ENCODE peak calls at places on chromosomes 11 and 22, in nine cellular contexts. M, U, H, D, R, K, N, T and L are unnamed samples.

GRCh38 chr11:13140028-13140870 is 131.1 kb downstream of the RASSF10 start:
- DNase-seq in T (peak), H (no peak), U (peak), M (peak), R (no peak), D (no peak), N (peak), K (peak), L (no peak)

GRCh38 chr22:35995345-35995744 is 33.3 kb downstream of the RBFOX2 start:
- DNase-seq in H (no peak), N (no peak), R (no peak), T (no peak), D (no peak), K (no peak), U (no peak), M (no peak), L (no peak)

GRCh38 chr11:126331286-126331685 is 24.2 kb upstream of the ST3GAL4 start:
- DNase-seq in H (no peak), R (no peak), N (no peak), D (no peak), K (no peak), T (no peak), M (no peak), U (no peak), L (no peak)

GRCh38 chr11:58775066-58775708 is 43.4 kb upstream of the GLYAT start:
- DNase-seq in H (no peak), M (no peak), K (no peak), N (no peak), T (no peak), R (no peak), U (no peak), D (no peak), L (no peak)

GRCh38 chr11:1825785-1826451 is 8.9 kb upstream of the SYT8 start:
- DNase-seq in N (no peak), R (no peak), T (no peak), M (no peak), U (no peak), K (no peak), H (no peak), D (no peak), L (no peak)

GRCh38 chr22:30813936-30814335 is 119.3 kb downstream of the OSBP2 start:
- DNase-seq in U (no peak), H (no peak), T (no peak), M (no peak), N (no peak), K (no peak), R (no peak), D (no peak), L (no peak)

GRCh38 chr11:17498058-17498457 is 21.4 kb upstream of the ABCC8 start:
- DNase-seq in U (no peak), D (no peak), K (no peak), H (no peak), R (peak), N (no peak), M (no peak), T (no peak), L (no peak)

GRCh38 chr11:12938590-12939247 is 70.4 kb upstream of the RASSF10 start:
- DNase-seq in U (no peak), M (no peak), K (no peak), R (no peak), H (no peak), D (no peak), N (no peak), T (no peak), L (no peak)

GRCh38 chr11:119249671-119250010 is 43.5 kb downstream of the CBL start:
- DNase-seq in T (no peak), R (no peak), K (no peak), M (no peak), D (no peak), N (no peak), H (no peak), U (peak), L (no peak)

GRCh38 chr22:48717076-48717810 is 1110.4 kb downstream of the BRD1 start:
- DNase-seq in K (no peak), U (no peak), M (no peak), T (no peak), H (peak), N (no peak), D (no peak), R (no peak), L (no peak)

GRCh38 chr22:47125603-47126002 is 363.2 kb downstream of the TBC1D22A start:
- DNase-seq in R (peak), D (no peak), N (no peak), U (no peak), M (peak), K (no peak), T (no peak), H (no peak), L (no peak)

GRCh38 chr11:99343117-99343516 is 322.4 kb downstream of the CNTN5 start:
- DNase-seq in M (no peak), H (no peak), R (no peak), T (no peak), U (no peak), N (no peak), K (no peak), D (no peak), L (no peak)

GRCh38 chr11:13068211-13068610 is 59.1 kb downstream of the RASSF10 start:
- DNase-seq in K (no peak), M (no peak), D (no peak), H (no peak), R (no peak), U (no peak), T (no peak), N (no peak), L (no peak)

DNA sequence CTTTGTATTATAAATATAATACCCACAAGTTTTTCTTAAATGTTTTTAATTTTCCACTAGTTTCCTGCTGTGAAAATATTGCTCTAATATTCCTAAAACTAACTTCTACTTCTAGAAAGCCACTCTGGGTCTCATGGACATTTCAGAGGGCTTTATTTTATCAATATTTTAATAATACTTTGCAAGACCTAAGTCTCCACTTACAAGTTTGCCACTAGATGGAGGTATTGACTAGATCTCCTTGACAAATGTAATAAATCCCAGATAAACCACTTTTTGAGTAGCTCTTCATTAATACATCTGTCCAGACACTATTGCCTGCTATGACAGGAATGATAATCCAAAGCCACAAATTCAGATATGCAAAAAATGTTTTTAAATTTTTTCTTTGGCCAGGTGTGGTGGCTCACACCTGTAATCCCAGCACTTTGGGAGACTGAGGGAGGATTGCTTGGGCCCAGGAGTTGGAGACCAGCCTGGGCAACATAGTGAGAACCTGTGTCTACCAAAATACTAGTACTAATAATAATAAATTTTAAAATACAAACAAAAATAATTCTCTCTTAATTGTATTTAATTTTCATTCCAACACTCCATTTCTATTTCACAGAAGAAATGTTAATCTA is 3.5 kb upstream of the ACAT1 start:
- DNase-seq in H (no peak), D (no peak), K (peak), U (peak), M (peak), R (peak), T (no peak), N (peak), L (no peak)
- TF ChIP-seq CTCF in H (no peak), D (peak), K (peak), U (peak), M (peak), R (peak), T (peak), N (peak), L (peak)

DNA sequence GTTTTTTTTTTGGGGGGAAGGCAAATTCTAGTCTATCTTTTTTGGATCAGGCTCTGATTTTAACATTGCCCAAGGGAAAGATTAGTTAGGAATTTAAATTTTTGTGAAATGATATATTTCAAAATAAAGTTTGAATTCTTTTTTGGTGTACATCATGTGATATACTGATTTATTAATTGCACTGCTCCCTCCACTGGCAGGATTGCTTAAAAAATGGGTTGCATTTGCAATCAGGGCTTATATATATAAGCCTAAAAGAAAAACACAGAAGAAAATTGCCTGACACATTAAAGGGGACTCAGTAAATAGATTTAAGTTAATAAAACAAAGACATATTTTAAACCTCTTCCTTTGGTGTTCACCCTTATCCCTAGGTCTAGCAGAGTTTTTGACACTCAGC is 1.2 kb downstream of the DYNC2H1 start:
- DNase-seq in K (no peak), M (peak), N (no peak), T (no peak), U (peak), D (no peak), R (no peak), H (no peak), L (no peak)
- TF ChIP-seq CTCF in K (peak), M (peak), N (peak), T (peak), U (peak), D (no peak), R (peak), H (no peak), L (no peak)

GRCh38 chr22:39528681-39529486 is 3.7 kb downstream of the RPS19BP1 start:
- DNase-seq in H (peak), R (peak), N (peak), M (peak), D (peak), U (peak), T (peak), K (peak), L (peak)

GRCh38 chr22:39529487-39529851 is 3.1 kb downstream of the RPS19BP1 start:
- DNase-seq in R (no peak), N (no peak), D (no peak), K (no peak), H (no peak), T (no peak), U (no peak), M (no peak), L (no peak)

GRCh38 chr22:39532215-39533071 is at the start of gene RPS19BP1:
- DNase-seq in T (peak), R (peak), H (peak), N (peak), U (peak), M (peak), K (peak), D (peak), L (peak)

GRCh38 chr22:39530136-39530535 is 2.4 kb downstream of the RPS19BP1 start:
- DNase-seq in M (no peak), T (no peak), K (no peak), D (no peak), H (no peak), U (no peak), N (no peak), R (no peak), L (no peak)

GRCh38 chr22:39530692-39531331 is 1.7 kb downstream of the RPS19BP1 start:
- DNase-seq in K (peak), U (no peak), H (no peak), M (no peak), D (peak), N (peak), R (no peak), T (no peak), L (no peak)
- TF ChIP-seq CTCF in K (peak), U (peak), H (peak), M (no peak), D (peak), N (peak), R (peak), T (peak), L (peak)

GRCh38 chr11:3959918-3960295 is 104.4 kb downstream of the STIM1 start:
- DNase-seq in N (no peak), K (peak), D (no peak), R (no peak), T (no peak), U (no peak), H (no peak), M (no peak), L (no peak)

GRCh38 chr11:3957437-3957836 is 102.0 kb downstream of the STIM1 start:
- DNase-seq in N (no peak), M (no peak), T (no peak), H (no peak), D (no peak), K (no peak), R (no peak), U (no peak), L (no peak)

GRCh38 chr11:3958301-3958700 is 102.8 kb downstream of the STIM1 start:
- DNase-seq in R (no peak), U (no peak), D (no peak), M (no peak), N (no peak), K (no peak), H (no peak), T (no peak), L (no peak)

GRCh38 chr11:3956748-3957147 is 101.3 kb downstream of the STIM1 start:
- DNase-seq in M (no peak), U (no peak), K (no peak), R (no peak), D (no peak), T (no peak), H (no peak), N (no peak), L (no peak)

GRCh38 chr11:3959015-3959917 is 103.8 kb downstream of the STIM1 start:
- DNase-seq in T (no peak), N (no peak), H (no peak), U (peak), R (no peak), M (peak), D (no peak), K (no peak), L (peak)
- TF ChIP-seq CTCF in T (peak), N (peak), H (peak), U (peak), R (peak), M (peak), D (peak), K (peak), L (peak)

GRCh38 chr22:49724030-49724892 is 103.4 kb downstream of the BRD1 start:
- DNase-seq in K (no peak), N (no peak), R (no peak), U (no peak), H (no peak), D (no peak), T (no peak), M (no peak), L (peak)

GRCh38 chr22:49725516-49725915 is 102.2 kb downstream of the BRD1 start:
- DNase-seq in U (no peak), R (no peak), H (no peak), T (no peak), M (no peak), D (no peak), N (no peak), K (no peak), L (no peak)

GRCh38 chr22:49726022-49726681 is 101.5 kb downstream of the BRD1 start:
- DNase-seq in U (no peak), T (no peak), K (no peak), N (no peak), M (no peak), H (no peak), R (no peak), D (no peak), L (no peak)

GRCh38 chr22:49723478-49724029 is 104.1 kb downstream of the BRD1 start:
- DNase-seq in T (no peak), M (no peak), U (no peak), R (no peak), N (no peak), H (no peak), D (no peak), K (no peak), L (no peak)

GRCh38 chr22:49724893-49725489 is 102.7 kb downstream of the BRD1 start:
- DNase-seq in M (peak), T (peak), D (peak), U (peak), R (peak), H (peak), N (peak), K (no peak), L (peak)
- TF ChIP-seq CTCF in M (peak), T (peak), D (peak), U (peak), R (peak), H (peak), N (peak), K (peak), L (peak)

GRCh38 chr11:57641426-57641825 is 8.3 kb downstream of the YPEL4 start:
- DNase-seq in R (no peak), T (no peak), M (peak), K (no peak), U (peak), N (peak), H (no peak), D (no peak), L (no peak)

GRCh38 chr11:57638811-57639320 is 10.8 kb downstream of the YPEL4 start:
- DNase-seq in H (no peak), K (no peak), U (no peak), D (no peak), R (no peak), T (no peak), N (peak), M (no peak), L (no peak)

GRCh38 chr11:57640068-57640800 is 9.5 kb downstream of the YPEL4 start:
- DNase-seq in N (no peak), R (no peak), U (no peak), D (no peak), T (no peak), M (no peak), K (no peak), H (no peak), L (no peak)

GRCh38 chr11:57639321-57640067 is 10.2 kb downstream of the YPEL4 start:
- DNase-seq in U (peak), M (no peak), T (peak), R (no peak), N (peak), H (peak), D (no peak), K (no peak), L (peak)

GRCh38 chr11:57641011-57641410 is 8.7 kb downstream of the YPEL4 start:
- DNase-seq in K (no peak), R (no peak), D (no peak), M (no peak), U (no peak), T (no peak), N (peak), H (no peak), L (no peak)
- TF ChIP-seq CTCF in K (no peak), R (no peak), D (no peak), M (no peak), U (peak), T (peak), N (peak), H (no peak), L (no peak)

DNA sequence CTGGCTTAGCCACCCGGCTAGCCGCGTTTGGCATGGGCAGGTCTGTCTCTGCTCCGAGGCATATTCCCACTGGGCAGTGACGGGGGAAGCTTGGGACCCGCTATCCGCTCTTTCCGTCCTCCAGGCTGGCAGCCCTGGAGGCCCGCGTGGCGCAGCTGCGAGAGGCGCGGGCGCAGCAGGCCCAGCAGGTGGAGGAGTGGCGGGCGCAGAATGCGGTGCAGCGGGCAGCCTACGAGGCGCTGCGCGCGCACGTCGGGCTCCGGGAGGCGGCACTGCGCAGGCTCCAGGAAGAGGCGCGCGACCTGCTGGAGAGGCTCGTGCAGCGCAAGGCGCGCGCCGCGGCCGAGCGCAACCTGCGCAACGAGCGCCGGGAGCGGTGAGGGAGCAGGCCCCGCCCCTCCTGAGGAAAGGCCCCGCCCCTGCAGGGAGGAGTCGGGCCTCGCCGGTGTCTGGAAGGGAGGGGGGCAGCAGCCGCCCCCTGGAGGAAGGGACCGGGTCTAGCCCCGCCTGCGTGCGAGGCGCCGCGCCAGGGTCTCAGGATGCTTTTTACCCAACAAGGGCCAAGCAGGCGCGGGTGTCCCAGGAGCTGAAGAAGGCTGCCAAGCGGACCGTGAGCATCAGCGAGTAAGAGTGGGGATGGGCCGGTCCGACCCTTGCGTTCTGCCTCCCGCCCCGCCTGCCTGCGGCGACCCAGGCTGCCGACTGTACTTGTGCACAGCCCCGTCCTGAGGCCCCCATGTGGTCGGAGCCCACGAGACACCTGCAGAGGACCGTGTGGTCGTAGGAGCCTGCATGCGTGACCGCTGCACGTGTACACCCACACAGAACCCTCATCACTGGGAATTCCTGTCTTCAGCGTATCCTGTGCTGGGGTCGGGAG is 7.9 kb downstream of the ATG16L2 start:
- DNase-seq in T (peak), K (peak), U (peak), N (peak), R (peak), M (peak), H (peak), D (peak), L (peak)
- TF ChIP-seq CTCF in T (peak), K (peak), U (no peak), N (peak), R (no peak), M (no peak), H (peak), D (peak), L (peak)

GRCh38 chr11:9613830-9614762 is 40.6 kb downstream of the WEE1 start:
- DNase-seq in D (peak), K (peak), H (peak), U (peak), N (peak), M (peak), R (peak), T (peak), L (peak)
- TF ChIP-seq CTCF in D (peak), K (peak), H (peak), U (peak), N (peak), M (peak), R (peak), T (peak), L (peak)

GRCh38 chr11:69948256-69949141 is 129.3 kb upstream of the FGF3 start:
- DNase-seq in K (peak), R (peak), M (peak), N (no peak), H (no peak), T (no peak), D (peak), U (peak), L (no peak)
- TF ChIP-seq CTCF in K (peak), R (no peak), M (peak), N (no peak), H (no peak), T (peak), D (no peak), U (no peak), L (no peak)